ENCODE peak calls at places on chromosomes 11 and 22, in four cellular contexts. H is activated CD8-positive, alpha-beta T cell treated with anti-CD3 and anti-CD28 coated beads for 36 hours; Z is heart right ventricle; X is AG04450. U is an unnamed sample.

GRCh38 chr22:50523458-50523805 is 2.0 kb downstream of the SCO2 start:
- DNase-seq in X (no peak), Z (no peak), H (no peak), U (no peak)

GRCh38 chr11:17611049-17611448 is 64.0 kb downstream of the OTOG start:
- DNase-seq in Z (no peak), X (no peak), H (no peak), U (no peak)

GRCh38 chr11:130649749-130650275 is 201.4 kb downstream of the ADAMTS15 start:
- DNase-seq in H (no peak), X (no peak), Z (no peak), U (no peak)

GRCh38 chr11:37857726-37858125 is 1259.7 kb upstream of the RAG2 start:
- DNase-seq in X (no peak), H (no peak), Z (no peak), U (no peak)

GRCh38 chr11:126544311-126545056 is 189.0 kb downstream of the ST3GAL4 start:
- DNase-seq in Z (no peak), X (peak), H (no peak), U (peak)

GRCh38 chr11:108751444-108751843 is 86.6 kb downstream of the DDX10 start:
- DNase-seq in Z (no peak), X (no peak), H (no peak), U (no peak)

GRCh38 chr22:27980424-27981148 is 61.5 kb upstream of the PITPNB start:
- DNase-seq in H (no peak), Z (no peak), X (no peak), U (peak)

GRCh38 chr11:20008190-20008801 is 152.0 kb downstream of the DBX1 start:
- DNase-seq in H (no peak), X (no peak), Z (no peak), U (no peak)

GRCh38 chr22:43198126-43198525 is 11.2 kb upstream of the TTLL12 start:
- DNase-seq in H (no peak), X (no peak), Z (no peak), U (no peak)

GRCh38 chr11:95068549-95068948 is 1.8 kb downstream of the SRSF8 start:
- DNase-seq in X (no peak), Z (peak), H (peak), U (peak)

GRCh38 chr22:25281675-25282345 is 62.4 kb downstream of the CRYBB2 start:
- DNase-seq in Z (no peak), H (no peak), X (no peak), U (peak)

GRCh38 chr11:118790357-118791014 is 478 bp downstream of the DDX6 start:
- DNase-seq in X (no peak), H (peak), Z (peak), U (peak)

GRCh38 chr11:62004473-62004872 is 37.0 kb upstream of the FTH1 start:
- DNase-seq in H (no peak), Z (peak), X (peak), U (no peak)

GRCh38 chr11:114606003-114606801 is 10.6 kb upstream of the NXPE4 start:
- DNase-seq in X (no peak), Z (no peak), H (no peak), U (no peak)

GRCh38 chr11:68213135-68213515 is at the start of gene KMT5B:
- DNase-seq in X (peak), H (peak), Z (peak), U (peak)

GRCh38 chr11:2789791-2790580 is 90.2 kb upstream of the KCNQ1OT1 start:
- DNase-seq in X (no peak), Z (no peak), H (no peak), U (no peak)

GRCh38 chr11:65071907-65072630 is 11.8 kb downstream of the CDCA5 start:
- DNase-seq in X (no peak), Z (no peak), H (no peak), U (no peak)

GRCh38 chr22:49324527-49325491 is 502.9 kb downstream of the BRD1 start:
- DNase-seq in H (no peak), X (no peak), Z (no peak), U (no peak)

GRCh38 chr11:82996966-82997606 is 74.6 kb downstream of the RAB30 start:
- DNase-seq in X (no peak), Z (no peak), H (peak), U (no peak)

GRCh38 chr22:38921126-38921525 is 36.3 kb upstream of the APOBEC3A start:
- DNase-seq in H (no peak), X (no peak), Z (no peak), U (no peak)

GRCh38 chr22:29877620-29878019 is 5.4 kb upstream of the MTMR3 start:
- DNase-seq in Z (no peak), H (no peak), X (no peak), U (no peak)

GRCh38 chr11:76233936-76234703 is 27.8 kb upstream of the WNT11 start:
- DNase-seq in H (peak), Z (peak), X (no peak), U (peak)

GRCh38 chr11:35619030-35619753 is 932 bp downstream of the FJX1 start:
- DNase-seq in X (no peak), Z (peak), H (peak), U (peak)

GRCh38 chr22:38201371-38201717 is 450 bp upstream of the MAFF start:
- DNase-seq in H (no peak), X (no peak), Z (no peak), U (no peak)

GRCh38 chr11:57399928-57400578 is 9.6 kb upstream of the PRG2 start:
- DNase-seq in H (no peak), Z (no peak), X (no peak), U (no peak)

GRCh38 chr11:125275905-125276634 is 111.5 kb downstream of the PKNOX2 start:
- DNase-seq in X (no peak), H (no peak), Z (no peak), U (no peak)

GRCh38 chr11:76179147-76179546 is 27.2 kb downstream of the WNT11 start:
- DNase-seq in H (no peak), X (no peak), Z (no peak), U (no peak)

DNA sequence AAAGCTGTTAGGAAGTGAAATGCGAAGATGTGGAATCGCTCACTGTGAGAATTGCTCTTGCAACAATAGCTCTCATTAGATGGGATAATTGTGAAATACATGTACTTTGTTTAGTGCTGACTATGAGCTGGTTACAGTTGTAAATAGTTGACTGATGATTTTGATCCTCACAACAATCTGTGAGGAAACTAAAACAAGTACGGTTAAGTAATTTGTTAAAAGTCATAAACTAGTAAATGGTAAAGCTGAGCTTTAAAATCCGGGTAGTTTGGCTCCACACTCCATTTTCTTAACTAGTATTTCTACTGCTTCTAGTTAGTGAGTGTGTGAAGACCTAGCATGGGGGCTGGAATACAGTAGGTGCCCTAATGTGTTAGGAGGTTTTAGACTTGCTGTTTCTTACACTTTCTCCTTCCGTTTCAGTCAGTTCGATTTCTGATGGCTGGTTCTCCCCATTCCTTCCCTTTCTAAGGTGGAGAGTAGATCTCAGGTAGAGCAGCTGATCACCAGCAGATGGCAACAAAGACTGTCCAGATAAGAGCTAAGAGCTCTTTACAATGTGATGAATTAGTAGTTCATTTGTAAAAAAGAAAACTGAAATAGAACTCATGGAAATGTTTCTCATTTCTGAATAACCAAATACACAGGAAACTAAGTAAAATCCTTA is 16.3 kb upstream of the CYP2R1 start:
- DNase-seq in Z (no peak), H (peak), X (no peak), U (peak)
- TF ChIP-seq CTCF in Z (peak), H (peak), X (peak), U (peak)

DNA sequence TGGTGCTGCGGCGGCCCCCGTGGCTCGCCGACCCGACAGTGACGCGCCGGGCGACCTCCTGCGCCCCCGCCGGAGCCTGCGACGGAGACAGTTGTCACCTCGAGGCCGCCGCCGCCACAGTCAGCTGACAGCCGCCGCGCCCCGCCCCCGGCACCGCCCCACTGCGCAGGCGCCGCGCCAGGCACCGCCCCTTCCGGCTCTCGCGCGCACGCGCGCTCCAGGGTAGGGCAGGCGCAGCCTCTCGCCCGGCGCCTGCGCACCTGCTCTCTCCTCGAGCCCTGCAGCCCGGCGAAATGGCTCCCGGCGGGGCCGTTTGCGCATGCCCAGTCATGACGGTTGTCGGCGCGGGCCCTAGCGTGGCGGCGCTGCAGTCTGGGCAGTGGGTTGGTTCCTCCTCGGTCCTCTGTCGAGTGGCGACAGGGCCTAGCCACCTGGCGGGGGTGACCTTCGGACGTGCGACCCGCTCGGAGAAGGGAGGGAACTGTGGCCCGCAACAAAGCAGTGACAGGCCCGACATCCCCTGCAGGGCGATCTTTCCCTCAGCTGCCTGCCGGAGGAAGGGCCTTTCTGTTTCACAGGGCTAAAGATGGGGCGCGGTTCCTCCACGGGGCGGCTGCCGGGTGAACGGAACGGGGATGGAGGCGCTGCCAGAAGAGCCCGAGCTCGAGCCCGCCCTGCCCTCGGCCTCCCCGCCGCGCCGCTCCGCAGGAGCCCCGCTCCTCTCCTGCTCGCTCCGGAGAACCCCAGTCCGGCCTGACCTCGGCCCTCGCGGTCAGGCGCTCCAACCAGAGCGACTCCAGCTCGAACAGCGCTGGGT is at the start of gene TOLLIP:
- DNase-seq in H (peak), Z (peak), X (peak), U (peak)
- TF ChIP-seq CTCF in H (no peak), Z (peak), X (peak), U (no peak)

DNA sequence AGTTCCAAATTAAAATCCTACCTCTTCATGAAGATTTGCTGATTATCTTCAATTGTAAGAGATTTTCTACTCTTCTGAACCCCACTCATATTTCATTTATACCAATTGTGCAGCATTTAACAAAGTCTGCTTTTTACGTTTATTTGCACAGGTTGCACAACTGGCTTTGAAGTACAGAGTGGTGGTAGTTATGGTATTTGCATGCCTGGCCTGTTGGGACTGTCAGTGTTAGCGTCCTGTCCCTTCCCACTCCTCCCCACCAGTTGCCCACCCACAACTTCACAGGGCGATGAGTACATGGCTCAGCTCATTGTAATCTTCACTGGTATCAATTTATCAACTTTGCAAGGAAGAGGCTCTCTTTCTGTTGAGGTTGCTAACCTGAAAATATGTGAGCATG is 372.3 kb downstream of the AASDHPPT start:
- DNase-seq in X (no peak), H (no peak), Z (no peak), U (no peak)
- TF ChIP-seq CTCF in X (no peak), H (no peak), Z (no peak), U (no peak)

GRCh38 chr22:32177221-32177765 is 18.2 kb upstream of the C22orf42 start:
- DNase-seq in X (no peak), Z (no peak), H (no peak), U (no peak)

GRCh38 chr22:32181043-32181442 is 21.9 kb upstream of the C22orf42 start:
- DNase-seq in Z (no peak), H (no peak), X (no peak), U (no peak)

DNA sequence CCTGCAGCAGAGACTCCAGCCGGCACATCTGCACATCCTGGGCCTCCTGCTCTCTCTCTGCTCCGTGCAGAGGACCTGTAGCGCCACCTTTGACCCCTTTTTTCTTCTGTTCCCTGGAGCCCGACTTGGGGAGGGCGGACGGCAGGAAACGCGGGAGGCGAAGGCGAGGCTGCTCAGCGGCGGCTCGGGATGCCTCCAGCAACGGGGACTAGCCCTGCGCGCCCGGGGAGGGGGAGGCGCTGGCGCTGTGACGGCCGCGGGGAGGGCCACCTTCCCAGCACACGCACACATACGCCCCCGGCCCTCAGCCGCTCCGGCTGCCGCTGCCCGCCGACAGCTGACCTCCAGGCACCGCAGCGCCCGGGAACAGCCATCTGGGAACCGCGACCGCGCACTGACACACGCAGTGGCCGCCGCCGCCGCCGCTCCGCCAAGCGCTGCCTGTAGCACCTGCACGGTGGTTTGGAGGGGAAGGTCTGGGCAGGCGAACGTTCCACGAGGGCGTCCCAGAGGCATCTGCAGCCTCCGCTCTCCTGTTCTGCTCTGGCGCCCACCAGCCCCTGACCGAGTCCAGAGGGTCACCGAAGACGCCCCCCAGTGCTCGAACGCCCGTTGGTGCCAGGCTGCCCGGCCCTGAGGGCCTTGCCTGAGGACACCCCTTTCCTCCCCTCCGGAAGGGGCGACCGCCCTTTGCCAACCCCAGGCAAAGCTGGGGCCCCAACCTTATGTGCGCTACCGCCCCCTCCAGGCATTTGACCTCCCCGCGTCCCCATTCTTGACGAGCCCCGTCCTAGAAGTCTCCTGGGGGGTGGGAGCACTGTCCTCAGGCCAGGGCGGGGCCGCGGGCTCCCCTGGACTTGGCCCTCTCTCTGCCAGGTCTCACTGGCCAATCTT is 16.9 kb upstream of the C22orf42 start:
- DNase-seq in H (peak), X (no peak), Z (no peak), U (peak)
- TF ChIP-seq CTCF in H (no peak), X (no peak), Z (no peak), U (no peak)

U was measured in nephron progenitor cell.